ENCODE peak calls at places on chromosomes 11 and 22, in four cellular contexts. One of them, this sample, is unnamed.

GRCh38 chr22:43050995-43051394 is 36.0 kb upstream of the PACSIN2 start:
- DNase-seq in endothelial cell of umbilical vein: no peak
- DNase-seq in pancreas: no peak
- DNase-seq in psoas muscle: no peak
- DNase-seq in this sample: peak

GRCh38 chr22:50282361-50283144 is 12.4 kb upstream of the MAPK11 start:
- DNase-seq in endothelial cell of umbilical vein: no peak
- DNase-seq in pancreas: peak
- DNase-seq in psoas muscle: no peak
- DNase-seq in this sample: no peak

GRCh38 chr11:13970986-13971385 is 8.5 kb downstream of the SPON1 start:
- DNase-seq in endothelial cell of umbilical vein: no peak
- DNase-seq in pancreas: no peak
- DNase-seq in psoas muscle: no peak
- DNase-seq in this sample: peak

GRCh38 chr22:38861170-38861874 is 10.7 kb downstream of the CBX6 start:
- DNase-seq in endothelial cell of umbilical vein: no peak
- DNase-seq in pancreas: no peak
- DNase-seq in psoas muscle: peak
- DNase-seq in this sample: no peak

GRCh38 chr11:109783017-109783416 is 310.2 kb upstream of the ZC3H12C start:
- DNase-seq in endothelial cell of umbilical vein: no peak
- DNase-seq in pancreas: no peak
- DNase-seq in psoas muscle: no peak
- DNase-seq in this sample: no peak

GRCh38 chr11:125224391-125225015 is 60.0 kb downstream of the PKNOX2 start:
- DNase-seq in endothelial cell of umbilical vein: peak
- DNase-seq in pancreas: no peak
- DNase-seq in psoas muscle: no peak
- DNase-seq in this sample: peak

GRCh38 chr22:45499746-45500145 is 2.9 kb upstream of the FBLN1 start:
- DNase-seq in endothelial cell of umbilical vein: no peak
- DNase-seq in pancreas: no peak
- DNase-seq in psoas muscle: peak
- DNase-seq in this sample: no peak

GRCh38 chr11:134181707-134182106 is 42.1 kb downstream of the NCAPD3 start:
- DNase-seq in endothelial cell of umbilical vein: no peak
- DNase-seq in pancreas: no peak
- DNase-seq in psoas muscle: no peak
- DNase-seq in this sample: no peak

GRCh38 chr22:38068641-38069371 is 11.6 kb downstream of the PICK1 start:
- DNase-seq in endothelial cell of umbilical vein: no peak
- DNase-seq in pancreas: no peak
- DNase-seq in psoas muscle: peak
- DNase-seq in this sample: no peak

GRCh38 chr11:39236916-39237315 is 2222.5 kb downstream of the LRRC4C start:
- DNase-seq in endothelial cell of umbilical vein: no peak
- DNase-seq in pancreas: no peak
- DNase-seq in psoas muscle: no peak
- DNase-seq in this sample: peak

GRCh38 chr11:14774738-14775137 is 117.3 kb downstream of the CYP2R1 start:
- DNase-seq in endothelial cell of umbilical vein: no peak
- DNase-seq in pancreas: no peak
- DNase-seq in psoas muscle: no peak
- DNase-seq in this sample: no peak

GRCh38 chr11:800473-800872 is 2.4 kb upstream of the SLC25A22 start:
- DNase-seq in endothelial cell of umbilical vein: no peak
- DNase-seq in pancreas: no peak
- DNase-seq in psoas muscle: peak
- DNase-seq in this sample: no peak

GRCh38 chr11:125675196-125675595 is 5.5 kb downstream of the ACRV1 start:
- DNase-seq in endothelial cell of umbilical vein: peak
- DNase-seq in pancreas: no peak
- DNase-seq in psoas muscle: no peak
- DNase-seq in this sample: no peak

GRCh38 chr11:44624761-44625221 is 59.3 kb downstream of the CD82 start:
- DNase-seq in endothelial cell of umbilical vein: no peak
- DNase-seq in pancreas: peak
- DNase-seq in psoas muscle: no peak
- DNase-seq in this sample: no peak

GRCh38 chr11:112285918-112286317 is 25.3 kb upstream of the PLET1 start:
- DNase-seq in endothelial cell of umbilical vein: no peak
- DNase-seq in pancreas: no peak
- DNase-seq in psoas muscle: no peak
- DNase-seq in this sample: peak

GRCh38 chr11:521179-521688 is 14.1 kb downstream of the HRAS start:
- DNase-seq in endothelial cell of umbilical vein: no peak
- DNase-seq in pancreas: no peak
- DNase-seq in psoas muscle: no peak
- DNase-seq in this sample: no peak

GRCh38 chr22:49112661-49113626 is 714.7 kb downstream of the BRD1 start:
- DNase-seq in endothelial cell of umbilical vein: no peak
- DNase-seq in pancreas: no peak
- DNase-seq in psoas muscle: no peak
- DNase-seq in this sample: no peak

GRCh38 chr11:43072096-43072495 is 239.7 kb upstream of the API5 start:
- DNase-seq in endothelial cell of umbilical vein: no peak
- DNase-seq in pancreas: no peak
- DNase-seq in psoas muscle: no peak
- DNase-seq in this sample: peak

GRCh38 chr22:27299181-27300085 is 502.1 kb downstream of the MN1 start:
- DNase-seq in endothelial cell of umbilical vein: peak
- DNase-seq in pancreas: no peak
- DNase-seq in psoas muscle: no peak
- DNase-seq in this sample: peak

GRCh38 chr11:11876458-11876857 is 34.7 kb downstream of the USP47 start:
- DNase-seq in endothelial cell of umbilical vein: no peak
- DNase-seq in pancreas: no peak
- DNase-seq in psoas muscle: peak
- DNase-seq in this sample: peak

GRCh38 chr11:132347156-132348090 is 977.0 kb downstream of the NTM start:
- DNase-seq in endothelial cell of umbilical vein: no peak
- DNase-seq in pancreas: no peak
- DNase-seq in psoas muscle: no peak
- DNase-seq in this sample: peak

DNA sequence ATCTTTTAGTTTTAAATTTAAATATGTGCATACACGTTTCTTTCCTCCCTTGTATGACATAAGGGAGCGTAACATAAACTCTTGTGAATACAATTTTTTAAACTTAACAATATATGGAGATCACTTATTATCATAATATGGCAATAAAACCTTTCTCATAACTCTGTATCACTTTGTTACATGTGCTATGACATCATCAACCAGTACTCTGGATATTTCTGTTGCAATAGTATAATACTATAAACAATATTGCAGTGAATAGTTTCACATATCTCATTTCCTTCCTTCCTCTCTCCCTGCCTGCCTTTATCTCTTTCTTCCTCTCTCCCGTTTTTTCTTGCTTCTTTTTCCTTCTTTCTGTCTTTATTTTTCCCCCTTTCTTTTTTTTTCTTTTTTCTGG is 1278.0 kb upstream of the CNTN5 start:
- DNase-seq in endothelial cell of umbilical vein: no peak
- DNase-seq in pancreas: no peak
- DNase-seq in psoas muscle: no peak
- DNase-seq in this sample: no peak
- H3K27ac ChIP-seq in endothelial cell of umbilical vein: peak
- H3K27ac ChIP-seq in pancreas: no peak
- H3K27ac ChIP-seq in psoas muscle: no peak
- H3K27ac ChIP-seq in this sample: no peak

DNA sequence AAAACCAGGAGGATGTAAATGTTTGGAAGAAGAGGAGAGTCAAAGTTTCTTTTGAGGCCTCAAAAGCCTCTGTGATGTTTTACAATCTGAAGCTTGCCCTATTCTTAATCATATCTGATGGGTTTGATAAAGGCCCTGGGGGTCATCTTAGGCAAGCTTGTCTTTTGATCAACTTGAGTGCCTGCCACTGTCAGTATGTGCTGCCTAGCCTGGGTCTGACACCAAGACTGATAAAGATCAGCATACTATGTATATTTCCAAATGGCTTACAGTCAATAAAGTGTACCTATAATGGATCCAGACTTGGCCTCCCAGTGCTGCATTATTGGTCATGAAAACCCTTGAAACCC is 12.7 kb downstream of the EHF start:
- DNase-seq in endothelial cell of umbilical vein: no peak
- DNase-seq in pancreas: no peak
- DNase-seq in psoas muscle: no peak
- DNase-seq in this sample: no peak
- H3K27ac ChIP-seq in endothelial cell of umbilical vein: no peak
- H3K27ac ChIP-seq in pancreas: peak
- H3K27ac ChIP-seq in psoas muscle: no peak
- H3K27ac ChIP-seq in this sample: no peak

DNA sequence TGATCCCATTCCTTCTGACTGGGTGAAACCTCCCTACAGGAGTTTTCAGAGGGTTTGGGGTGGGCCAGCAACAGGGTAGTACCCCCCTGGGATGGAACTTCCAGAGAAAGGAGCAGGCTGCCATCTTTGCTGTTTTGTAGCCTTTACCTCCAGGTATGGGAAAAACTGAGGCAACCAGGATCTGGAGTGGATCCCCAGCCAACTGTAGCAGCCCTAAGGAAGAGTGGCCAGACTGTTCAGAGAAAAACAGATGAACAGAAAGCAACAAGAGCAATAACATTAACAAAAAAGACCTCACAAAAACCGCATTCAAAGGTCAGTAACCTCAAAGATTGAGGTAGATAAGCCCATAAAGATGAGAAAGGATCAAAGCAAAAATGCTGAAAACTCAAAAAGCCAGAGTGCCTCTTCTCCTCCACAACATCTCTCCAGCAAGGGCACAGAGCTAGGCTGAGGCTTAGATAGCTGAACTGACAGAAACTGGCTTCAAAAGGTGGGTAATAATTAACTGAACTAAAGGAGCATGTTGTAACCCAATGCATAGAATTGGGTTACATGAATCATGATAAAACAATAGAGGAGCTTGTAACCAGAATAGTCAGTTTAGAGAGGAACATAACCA is 1288.6 kb upstream of the CNTN5 start:
- DNase-seq in endothelial cell of umbilical vein: no peak
- DNase-seq in pancreas: no peak
- DNase-seq in psoas muscle: no peak
- DNase-seq in this sample: no peak
- H3K27ac ChIP-seq in endothelial cell of umbilical vein: no peak
- H3K27ac ChIP-seq in pancreas: no peak
- H3K27ac ChIP-seq in psoas muscle: no peak
- H3K27ac ChIP-seq in this sample: no peak

GRCh38 chr22:35509960-35510359 is 30.7 kb upstream of the RASD2 start:
- DNase-seq in endothelial cell of umbilical vein: no peak
- DNase-seq in pancreas: no peak
- DNase-seq in psoas muscle: no peak
- DNase-seq in this sample: no peak

GRCh38 chr22:35510481-35510934 is 30.1 kb upstream of the RASD2 start:
- DNase-seq in endothelial cell of umbilical vein: no peak
- DNase-seq in pancreas: no peak
- DNase-seq in psoas muscle: no peak
- DNase-seq in this sample: no peak

GRCh38 chr22:35506259-35506570 is 34.4 kb upstream of the RASD2 start:
- DNase-seq in endothelial cell of umbilical vein: no peak
- DNase-seq in pancreas: no peak
- DNase-seq in psoas muscle: no peak
- DNase-seq in this sample: no peak

GRCh38 chr22:35510951-35511350 is 29.7 kb upstream of the RASD2 start:
- DNase-seq in endothelial cell of umbilical vein: no peak
- DNase-seq in pancreas: no peak
- DNase-seq in psoas muscle: no peak
- DNase-seq in this sample: no peak

GRCh38 chr22:35509451-35509850 is 31.2 kb upstream of the RASD2 start:
- DNase-seq in endothelial cell of umbilical vein: no peak
- DNase-seq in pancreas: no peak
- DNase-seq in psoas muscle: no peak
- DNase-seq in this sample: no peak
- H3K27ac ChIP-seq in endothelial cell of umbilical vein: no peak
- H3K27ac ChIP-seq in pancreas: no peak
- H3K27ac ChIP-seq in psoas muscle: no peak
- H3K27ac ChIP-seq in this sample: no peak